ENCODE peak calls at places on chromosome 16, in ten cellular contexts. M, R, X, W, E, L, S, K, U and Y are unnamed samples.
A peak's percentile ranks its signal among the peaks of the same experiment; 100 is the strongest.

GRCh38 chr16:57892447-57893096 is 78.4 kb downstream of the CNGB1 start:
- DNase-seq in M (no peak), R (peak; percentile 27), X (no peak), W (peak; percentile 40), E (no peak), L (no peak), S (no peak), K (no peak), U (no peak), Y (no peak)

GRCh38 chr16:4306439-4307214 is 9.2 kb upstream of the GLIS2 start:
- DNase-seq in M (peak; percentile 49), R (no peak), X (no peak), W (no peak), E (peak; percentile 35), L (no peak), S (no peak), K (no peak), U (peak; percentile 34), Y (no peak)

GRCh38 chr16:48156790-48157209 is 1.0 kb upstream of the ABCC12 start:
- DNase-seq in M (peak; percentile 66), R (peak; percentile 86), X (peak; percentile 94), W (peak; percentile 95), E (peak; percentile 79), L (peak; percentile 91), S (peak; percentile 93), K (peak; percentile 48), U (peak; percentile 66), Y (peak; percentile 64)

GRCh38 chr16:57462209-57462977 is at the start of gene POLR2C:
- DNase-seq in M (peak; percentile 88), R (peak; percentile 88), X (peak; percentile 94), W (peak; percentile 97), E (peak; percentile 96), L (peak; percentile 87), S (peak; percentile 95), K (peak; percentile 48), U (peak; percentile 87), Y (peak; percentile 86)

GRCh38 chr16:85394511-85395206 is 218.5 kb upstream of the GSE1 start:
- DNase-seq in M (no peak), R (no peak), X (no peak), W (peak; percentile 58), E (peak; percentile 1), L (no peak), S (no peak), K (no peak), U (no peak), Y (no peak)

GRCh38 chr16:12436201-12436657 is 367.5 kb downstream of the CPPED1 start:
- DNase-seq in M (no peak), R (no peak), X (no peak), W (no peak), E (no peak), L (no peak), S (peak; percentile 15), K (peak; percentile 35), U (no peak), Y (no peak)

GRCh38 chr16:48236286-48236685 is 7.8 kb upstream of the LONP2 start:
- DNase-seq in M (no peak), R (no peak), X (no peak), W (no peak), E (no peak), L (no peak), S (no peak), K (no peak), U (no peak), Y (no peak)

GRCh38 chr16:9849697-9850245 is 332.5 kb downstream of the GRIN2A start:
- DNase-seq in M (no peak), R (no peak), X (no peak), W (no peak), E (no peak), L (no peak), S (no peak), K (no peak), U (no peak), Y (no peak)

GRCh38 chr16:72285324-72285723 is 113.4 kb upstream of the PMFBP1 start:
- DNase-seq in M (no peak), R (no peak), X (no peak), W (no peak), E (no peak), L (no peak), S (no peak), K (no peak), U (no peak), Y (no peak)

GRCh38 chr16:57165923-57166322 is 19.9 kb downstream of the PSME3IP1 start:
- DNase-seq in M (no peak), R (peak; percentile 60), X (no peak), W (no peak), E (no peak), L (no peak), S (no peak), K (no peak), U (no peak), Y (no peak)